ENCODE peak calls at places on chromosome 12, in ten cellular contexts. J is testis, Z is BE2C, Q is ascending aorta, X is heart right ventricle, S is uterus, E is AG09309, F is bronchial epithelial cell, L is PC-3, P is cardiac fibroblast. H is an unnamed sample.

GRCh38 chr12:130579231-130579630 is 136.9 kb downstream of the RIMBP2 start:
- DNase-seq in J (no peak), Z (no peak), Q (no peak), X (no peak), S (no peak), E (no peak), F (no peak), L (no peak), P (no peak), H (no peak)

GRCh38 chr12:91704446-91704845 is 441.2 kb downstream of the BTG1 start:
- DNase-seq in J (no peak), Z (no peak), Q (no peak), X (peak), S (no peak), E (no peak), F (peak), L (peak), P (peak), H (no peak)

GRCh38 chr12:78407722-78408121 is 456.9 kb upstream of the SYT1 start:
- DNase-seq in J (no peak), Z (peak), Q (no peak), X (no peak), S (no peak), E (no peak), F (no peak), L (no peak), P (peak), H (no peak)

GRCh38 chr12:109706747-109707469 is 6.7 kb upstream of the FAM222A start:
- DNase-seq in J (no peak), Z (peak), Q (no peak), X (no peak), S (no peak), E (no peak), F (no peak), L (no peak), P (no peak), H (no peak)

GRCh38 chr12:67982165-67982563 is 7.1 kb upstream of the IFNG-AS1 start:
- DNase-seq in J (no peak), Z (no peak), Q (no peak), X (no peak), S (no peak), E (no peak), F (no peak), L (no peak), P (peak), H (no peak)

GRCh38 chr12:91383106-91383505 is 200.5 kb upstream of the DCN start:
- DNase-seq in J (no peak), Z (no peak), Q (no peak), X (no peak), S (peak), E (peak), F (no peak), L (no peak), P (peak), H (no peak)

GRCh38 chr12:230925-231671 is 17.1 kb upstream of the SLC6A12 start:
- DNase-seq in J (peak), Z (no peak), Q (no peak), X (no peak), S (no peak), E (no peak), F (no peak), L (no peak), P (no peak), H (no peak)

GRCh38 chr12:104604070-104604994 is 147.6 kb downstream of the CHST11 start:
- DNase-seq in J (peak), Z (peak), Q (peak), X (peak), S (peak), E (peak), F (peak), L (peak), P (peak), H (peak)

GRCh38 chr12:62522984-62523383 is 56.4 kb downstream of the MON2 start:
- DNase-seq in J (no peak), Z (no peak), Q (no peak), X (no peak), S (no peak), E (no peak), F (peak), L (peak), P (peak), H (no peak)

GRCh38 chr12:106291342-106291741 is 11.2 kb upstream of the TCP11L2 start:
- DNase-seq in J (no peak), Z (no peak), Q (no peak), X (no peak), S (no peak), E (no peak), F (peak), L (no peak), P (no peak), H (no peak)

GRCh38 chr12:112140728-112141127 is 15.4 kb downstream of the TRAFD1 start:
- DNase-seq in J (no peak), Z (no peak), Q (no peak), X (no peak), S (no peak), E (no peak), F (no peak), L (no peak), P (no peak), H (no peak)

GRCh38 chr12:128091101-128091795 is 175.7 kb upstream of the TMEM132C start:
- DNase-seq in J (no peak), Z (no peak), Q (no peak), X (no peak), S (no peak), E (no peak), F (no peak), L (no peak), P (no peak), H (no peak)

GRCh38 chr12:128091931-128092330 is 175.0 kb upstream of the TMEM132C start:
- DNase-seq in J (no peak), Z (no peak), Q (no peak), X (no peak), S (no peak), E (no peak), F (no peak), L (no peak), P (no peak), H (no peak)

GRCh38 chr12:128088926-128089325 is 178.0 kb upstream of the TMEM132C start:
- DNase-seq in J (no peak), Z (no peak), Q (no peak), X (no peak), S (no peak), E (no peak), F (no peak), L (no peak), P (no peak), H (no peak)

DNA sequence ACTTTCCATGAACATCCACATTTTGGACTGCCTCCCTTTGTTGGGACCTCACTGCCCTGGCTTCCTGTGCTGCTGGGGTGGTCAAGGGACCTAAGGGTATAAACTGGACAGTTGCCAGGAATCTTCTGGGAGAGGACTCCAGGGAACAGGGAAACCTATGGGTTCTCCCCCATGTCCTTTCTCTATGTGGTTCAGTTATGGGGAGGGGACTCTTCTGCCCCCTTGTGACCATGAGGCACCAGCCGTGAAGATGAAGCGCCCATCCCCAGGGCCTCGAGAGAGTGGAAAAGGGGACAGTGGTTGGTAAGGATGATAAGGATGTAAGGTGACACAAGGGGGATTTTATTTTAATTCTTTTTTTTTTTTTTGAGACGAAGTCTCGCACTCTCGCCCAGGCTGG is 177.0 kb upstream of the TMEM132C start:
- DNase-seq in J (no peak), Z (no peak), Q (no peak), X (no peak), S (no peak), E (no peak), F (no peak), L (no peak), P (no peak), H (no peak)
- TF ChIP-seq CTCF in J (no peak), Z (no peak), Q (no peak), X (no peak), S (no peak), E (no peak), F (no peak), L (no peak), P (no peak), H (no peak)

GRCh38 chr12:121466800-121467637 is 67.1 kb downstream of the RNF34 start:
- DNase-seq in J (peak), Z (peak), Q (peak), X (peak), S (peak), E (peak), F (peak), L (peak), P (peak), H (peak)

GRCh38 chr12:121465921-121466799 is 66.2 kb downstream of the RNF34 start:
- DNase-seq in J (no peak), Z (peak), Q (no peak), X (no peak), S (no peak), E (no peak), F (peak), L (peak), P (peak), H (no peak)

GRCh38 chr12:121472150-121472905 is 72.4 kb downstream of the RNF34 start:
- DNase-seq in J (no peak), Z (no peak), Q (no peak), X (no peak), S (no peak), E (no peak), F (no peak), L (no peak), P (no peak), H (no peak)

GRCh38 chr12:121467638-121468403 is 67.9 kb downstream of the RNF34 start:
- DNase-seq in J (no peak), Z (no peak), Q (no peak), X (peak), S (peak), E (no peak), F (no peak), L (no peak), P (no peak), H (no peak)

DNA sequence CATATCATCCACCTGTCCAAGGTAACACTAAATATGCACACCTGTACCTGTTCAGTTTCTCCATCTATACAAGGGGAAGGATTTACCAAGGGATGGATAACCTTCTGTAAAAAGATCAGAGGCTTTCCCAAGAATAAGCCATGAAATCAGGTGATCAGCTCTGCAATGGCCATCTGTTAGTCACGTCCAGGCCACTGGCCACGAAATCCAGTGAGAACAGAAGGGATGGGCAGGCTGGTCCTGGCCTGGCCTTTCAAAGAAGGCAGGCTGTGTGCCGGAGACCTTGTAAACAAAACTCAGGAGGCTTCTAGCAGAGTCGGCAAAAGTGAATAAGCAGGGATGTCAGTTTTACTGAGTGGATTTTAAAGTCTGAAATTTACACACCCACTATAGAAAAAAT is 68.5 kb downstream of the RNF34 start:
- DNase-seq in J (no peak), Z (no peak), Q (no peak), X (no peak), S (no peak), E (no peak), F (no peak), L (no peak), P (peak), H (no peak)
- H3K4me3 ChIP-seq in J (no peak), Z (no peak), Q (no peak), X (no peak), S (no peak), E (no peak), F (no peak), L (no peak), P (no peak), H (no peak)

DNA sequence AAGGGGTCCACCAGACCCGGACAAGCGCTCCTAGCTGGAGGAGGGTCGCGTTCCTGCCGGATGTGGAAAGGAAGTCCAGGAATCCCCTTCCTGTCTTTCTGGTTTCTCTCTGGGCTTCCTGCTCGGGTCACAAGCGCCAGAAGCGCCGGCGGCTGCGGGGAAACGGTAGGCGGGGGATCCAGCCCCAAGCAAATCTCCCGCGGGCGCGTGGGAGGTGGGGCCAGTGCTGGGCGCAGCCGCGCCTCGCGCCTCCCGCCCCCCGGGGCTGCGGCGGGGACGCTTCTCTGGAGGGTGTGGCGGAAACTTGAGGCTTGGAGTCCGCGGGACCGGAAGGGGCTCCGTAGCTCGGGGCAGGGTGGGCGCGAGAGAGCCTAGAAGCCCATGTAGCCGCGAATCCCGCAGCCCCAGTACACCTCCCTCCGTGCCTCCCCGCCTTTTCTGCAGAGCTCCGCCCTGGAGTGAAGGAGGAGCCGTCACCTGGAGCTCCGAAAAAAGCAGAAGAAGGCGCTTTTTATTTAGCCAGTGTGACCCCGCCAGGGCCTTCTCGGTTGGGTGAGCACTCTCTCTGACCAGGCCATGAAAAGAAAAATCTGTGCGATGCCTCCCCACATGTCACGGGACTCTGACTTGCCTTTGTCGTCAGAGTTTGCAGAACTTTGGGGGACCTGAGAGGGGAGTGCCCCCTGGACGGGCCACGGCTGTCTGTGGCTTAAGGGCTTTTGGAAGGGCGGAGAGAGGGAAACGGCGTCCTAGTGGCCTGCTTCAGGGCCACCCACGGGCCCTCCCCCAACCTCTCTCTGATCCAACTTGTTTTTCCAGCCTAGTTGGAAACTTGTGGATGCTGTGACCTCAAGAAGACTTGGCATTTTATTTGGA is 21.4 kb upstream of the CLEC2D start:
- DNase-seq in J (peak), Z (peak), Q (peak), X (peak), S (peak), E (no peak), F (peak), L (peak), P (peak), H (peak)
- TF ChIP-seq CTCF in J (no peak), Z (no peak), Q (no peak), X (no peak), S (no peak), E (no peak), F (no peak), L (no peak), P (peak), H (no peak)

DNA sequence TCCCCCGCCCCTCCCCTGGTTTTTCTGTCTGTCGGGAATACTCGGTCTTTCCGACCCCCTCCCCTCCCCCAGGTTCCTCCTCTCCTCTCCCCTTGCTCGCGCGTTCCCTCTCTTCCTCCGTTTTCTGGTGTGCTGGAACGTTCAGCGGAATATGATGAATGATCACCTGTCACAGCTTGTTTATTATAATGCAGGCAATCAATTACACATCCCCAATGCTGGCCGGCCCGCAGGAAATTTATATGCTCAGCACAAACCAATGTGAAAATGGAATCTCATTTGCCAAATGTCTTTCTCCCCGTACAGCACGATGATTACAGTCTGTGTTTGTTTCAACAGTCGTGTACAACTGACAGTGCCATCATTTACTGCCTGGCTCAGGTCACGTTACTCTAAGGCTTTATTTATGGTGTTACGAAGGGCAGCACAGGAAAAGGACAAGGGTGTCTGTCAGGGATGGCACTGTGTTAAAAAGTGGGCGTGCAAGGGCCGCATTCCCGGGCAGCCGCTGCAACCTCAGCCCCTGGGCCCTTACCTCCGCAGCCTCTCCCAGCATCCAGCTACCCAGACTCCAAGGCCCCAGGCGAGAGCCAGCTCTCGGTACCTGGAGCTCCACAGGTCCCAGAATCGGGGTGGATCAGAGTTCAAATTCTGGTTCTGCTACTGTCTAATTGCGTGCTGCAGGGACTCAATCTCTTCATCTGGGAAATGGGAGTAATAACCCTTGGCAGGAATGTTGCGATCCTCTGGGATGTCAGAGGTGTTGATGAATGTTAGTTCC is 24.6 kb upstream of the MAP1LC3B2 start:
- DNase-seq in J (peak), Z (peak), Q (no peak), X (no peak), S (peak), E (no peak), F (peak), L (peak), P (no peak), H (no peak)
- H3K4me3 ChIP-seq in J (peak), Z (peak), Q (peak), X (peak), S (peak), E (peak), F (peak), L (peak), P (peak), H (peak)

GRCh38 chr12:3655331-3655900 is 97.5 kb downstream of the CRACR2A start:
- DNase-seq in J (peak), Z (peak), Q (no peak), X (no peak), S (no peak), E (no peak), F (peak), L (peak), P (peak), H (no peak)
- TF ChIP-seq CTCF in J (no peak), Z (peak), Q (no peak), X (no peak), S (no peak), E (peak), F (peak), L (peak), P (peak), H (peak)

DNA sequence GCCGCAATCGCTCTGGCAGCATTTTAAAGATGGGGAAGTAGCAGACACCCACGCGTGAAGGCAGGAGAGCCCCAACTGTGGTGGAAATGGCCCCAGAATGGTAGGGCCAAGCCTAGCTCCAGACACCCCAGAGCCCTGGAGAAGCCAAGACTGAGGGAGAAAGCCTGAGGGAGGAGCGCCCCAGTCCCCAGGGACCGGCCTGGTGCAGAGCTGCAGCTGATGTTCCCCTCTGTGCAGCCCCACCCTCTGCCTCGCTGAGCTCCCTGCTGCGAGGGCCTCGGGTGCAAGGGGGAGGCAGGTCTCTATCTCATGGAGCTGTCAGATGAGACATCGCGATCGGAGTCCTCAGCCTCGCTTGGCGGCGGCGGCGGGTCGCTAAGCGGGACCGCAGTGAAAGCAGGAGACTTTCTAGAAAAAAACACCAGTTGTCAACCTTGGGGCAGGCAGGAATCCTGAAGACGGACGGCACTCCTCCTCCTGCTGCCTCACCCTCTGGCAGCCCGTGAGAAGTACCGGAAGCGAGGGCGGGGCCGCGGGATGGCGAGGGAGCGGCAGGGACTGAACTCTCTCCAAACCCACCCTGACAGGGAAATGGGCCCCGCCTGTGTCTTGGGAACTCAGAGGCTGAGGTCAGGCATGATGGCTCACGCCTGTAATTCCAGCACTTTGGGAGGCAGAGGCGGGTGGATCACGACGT is 6.0 kb downstream of the GAPDH start:
- DNase-seq in J (peak), Z (peak), Q (peak), X (peak), S (peak), E (peak), F (peak), L (peak), P (peak), H (no peak)
- H3K4me3 ChIP-seq in J (no peak), Z (peak), Q (peak), X (no peak), S (no peak), E (no peak), F (no peak), L (peak), P (peak), H (no peak)

DNA sequence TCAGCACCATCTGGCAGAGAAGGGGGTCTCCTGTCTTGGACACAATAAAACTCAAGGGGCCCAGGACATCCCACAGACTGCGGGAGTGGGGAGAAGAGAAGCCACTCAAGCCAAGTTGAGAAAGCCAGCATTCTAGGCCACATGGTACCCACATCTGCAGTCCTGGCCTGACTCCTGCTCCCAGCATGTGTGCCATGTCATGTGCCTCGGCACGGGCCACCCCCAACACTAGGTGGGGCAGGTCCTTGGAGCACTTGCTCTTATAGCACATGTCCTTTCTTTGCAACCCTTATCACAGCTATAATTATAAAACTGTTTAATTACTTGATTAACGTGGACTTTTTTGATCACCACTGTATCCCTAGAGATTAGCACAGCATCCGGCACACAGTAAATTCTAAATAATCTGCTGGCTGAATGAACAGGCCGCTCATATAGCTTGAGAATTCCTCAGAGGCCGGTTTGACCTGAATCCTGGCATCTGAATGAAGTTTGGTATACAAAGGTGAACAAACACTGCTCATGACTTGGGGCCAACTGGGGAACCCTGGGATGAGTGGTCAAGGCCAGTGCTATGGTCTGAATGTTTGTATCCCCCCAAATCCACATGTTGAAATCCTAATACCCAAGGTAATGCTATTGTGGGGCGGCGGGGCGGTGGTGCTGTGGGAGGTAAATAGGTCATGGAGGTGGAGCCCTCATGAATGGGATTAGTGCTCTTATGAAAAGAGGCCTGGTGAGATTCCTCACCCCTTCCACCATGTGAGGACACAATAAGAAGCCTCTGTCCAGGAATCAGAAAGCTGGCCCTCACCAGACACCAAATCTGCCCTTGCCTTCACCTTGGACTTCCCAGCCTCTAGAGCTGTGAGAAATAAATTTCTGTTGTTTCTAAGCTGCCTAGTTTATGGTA is 6.6 kb downstream of the NCKAP5L start:
- DNase-seq in J (no peak), Z (no peak), Q (no peak), X (no peak), S (no peak), E (no peak), F (no peak), L (no peak), P (no peak), H (no peak)
- TF ChIP-seq CTCF in J (no peak), Z (no peak), Q (no peak), X (no peak), S (no peak), E (no peak), F (no peak), L (no peak), P (no peak), H (no peak)